ENCODE peak calls at places on chromosomes 16 and 17, in nine cellular contexts. U is activated CD4-positive, alpha-beta T cell treated with anti-CD3 and anti-CD28 coated beads for 4 hours; D is NCI-H2029; N is MCF 10A; V is WERI-Rb-1; Q is gastrocnemius medialis; K is GM18507; C is cardiac fibroblast; H is WTC11. Y is an unnamed sample.

GRCh38 chr16:1338855-1339675 is 5.6 kb downstream of the BAIAP3 start:
- DNase-seq in K (no peak), V (no peak), N (no peak), D (no peak), C (no peak), Q (no peak), U (no peak), H (no peak), Y (no peak)

GRCh38 chr17:56121661-56122060 is 31.6 kb upstream of the ANKFN1 start:
- DNase-seq in C (no peak), Q (no peak), K (no peak), U (no peak), N (peak), H (no peak), D (no peak), V (peak), Y (no peak)

GRCh38 chr16:2473999-2474876 is 689 bp upstream of the TBC1D24 start:
- DNase-seq in V (peak), U (peak), N (peak), C (peak), K (peak), H (peak), D (no peak), Q (no peak), Y (peak)

GRCh38 chr17:13337864-13338371 is 263.8 kb downstream of the HS3ST3A1 start:
- DNase-seq in H (no peak), N (peak), D (peak), K (no peak), V (peak), C (peak), U (no peak), Q (no peak), Y (no peak)

GRCh38 chr17:1241904-1242303 is 28.3 kb upstream of the BHLHA9 start:
- DNase-seq in D (peak), Q (peak), K (no peak), V (no peak), U (no peak), H (no peak), N (peak), C (no peak), Y (no peak)

GRCh38 chr17:74101527-74101926 is 102.0 kb upstream of the RPL38 start:
- DNase-seq in H (no peak), N (no peak), V (no peak), C (no peak), K (no peak), U (no peak), Q (no peak), D (no peak), Y (no peak)

GRCh38 chr16:87700406-87701065 is 65.2 kb downstream of the KLHDC4 start:
- DNase-seq in Q (no peak), C (no peak), U (no peak), D (no peak), N (no peak), V (no peak), K (no peak), H (no peak), Y (no peak)

GRCh38 chr16:80006175-80006895 is 405.8 kb upstream of the MAF start:
- DNase-seq in V (no peak), K (no peak), Q (no peak), N (peak), H (no peak), D (no peak), C (peak), U (no peak), Y (no peak)

GRCh38 chr16:68445458-68445857 is 2.9 kb downstream of the SMPD3 start:
- DNase-seq in C (peak), V (peak), H (peak), U (no peak), D (peak), N (peak), K (no peak), Q (no peak), Y (peak)

GRCh38 chr16:74625500-74626350 is 18.8 kb upstream of the GLG1 start:
- DNase-seq in D (no peak), C (no peak), K (no peak), U (no peak), V (no peak), Q (no peak), H (no peak), N (no peak), Y (no peak)

GRCh38 chr17:46742539-46743270 is 75.8 kb downstream of the WNT3 start:
- DNase-seq in K (no peak), V (no peak), N (peak), Q (no peak), H (no peak), D (peak), C (peak), U (no peak), Y (no peak)

GRCh38 chr16:81921415-81921814 is 89.9 kb downstream of the SDR42E1 start:
- DNase-seq in K (no peak), D (no peak), H (no peak), Q (no peak), C (no peak), V (no peak), N (no peak), U (no peak), Y (no peak)

GRCh38 chr17:34386925-34387550 is 24.0 kb upstream of the CCL1 start:
- DNase-seq in D (no peak), V (no peak), Q (no peak), N (no peak), K (no peak), U (no peak), H (no peak), C (peak), Y (no peak)

GRCh38 chr16:78684040-78684611 is 584.7 kb downstream of the WWOX start:
- DNase-seq in K (no peak), C (peak), V (no peak), Q (peak), U (no peak), D (no peak), N (peak), H (no peak), Y (no peak)

GRCh38 chr17:7477392-7478275 is 1.8 kb downstream of the ZBTB4 start:
- DNase-seq in Q (peak), V (peak), C (peak), U (peak), D (no peak), H (no peak), N (no peak), K (no peak), Y (no peak)

GRCh38 chr17:8468988-8469387 is 33.3 kb downstream of the NDEL1 start:
- DNase-seq in V (peak), K (no peak), N (no peak), Q (no peak), C (no peak), U (no peak), H (no peak), D (no peak), Y (no peak)

GRCh38 chr16:88649195-88649923 is 1.5 kb downstream of the CYBA start:
- DNase-seq in H (no peak), N (no peak), Q (no peak), K (no peak), C (no peak), D (peak), U (no peak), V (no peak), Y (no peak)

GRCh38 chr16:6335072-6335471 is 997.6 kb upstream of the RBFOX1 start:
- DNase-seq in U (no peak), Q (no peak), K (no peak), H (peak), V (peak), N (no peak), C (peak), D (no peak), Y (no peak)

GRCh38 chr17:27407916-27408846 is 48.1 kb upstream of the KSR1 start:
- DNase-seq in K (no peak), H (no peak), V (no peak), D (no peak), C (peak), U (no peak), Q (no peak), N (peak), Y (no peak)

Y was measured in caudate nucleus.